ENCODE peak calls at places on chromosomes 2 and 18, in ten cellular contexts. R is pancreas, B is spleen, X is upper lobe of right lung, O is endodermal cell, T is suprapubic skin, E is uterus, C is neural progenitor cell, K is H9, Z is fibroblast of lung. I is an unnamed sample.

GRCh38 chr2:226904592-226904991 is 68.7 kb downstream of the RHBDD1 start:
- DNase-seq in E (no peak), R (no peak), C (no peak), Z (no peak), T (no peak), O (no peak), K (no peak), X (no peak), B (no peak), I (no peak)

GRCh38 chr2:10490806-10491291 is 42.7 kb upstream of the ODC1 start:
- DNase-seq in X (no peak), B (peak; percentile 52), T (peak; percentile 64), E (no peak), O (no peak), Z (no peak), C (no peak), K (no peak), R (no peak), I (peak; percentile 64)

GRCh38 chr2:192499476-192499875 is 304.7 kb upstream of the TMEFF2 start:
- DNase-seq in Z (peak; percentile 33), B (no peak), E (no peak), C (no peak), T (no peak), X (no peak), R (no peak), O (no peak), K (no peak), I (no peak)

GRCh38 chr2:234081970-234082822 is 31.7 kb downstream of the SPP2 start:
- DNase-seq in B (no peak), E (no peak), Z (no peak), C (no peak), T (no peak), O (no peak), K (no peak), R (peak; percentile 73), X (peak; percentile 66), I (peak; percentile 64)

GRCh38 chr2:96110621-96111256 is 5.6 kb downstream of the ADRA2B start:
- DNase-seq in T (no peak), B (peak; percentile 61), E (no peak), O (no peak), C (no peak), K (no peak), X (peak; percentile 30), R (peak; percentile 11), Z (no peak), I (no peak)

GRCh38 chr2:98576666-98577312 is 31.5 kb downstream of the COA5 start:
- DNase-seq in R (no peak), E (no peak), X (no peak), O (peak; percentile 35), K (no peak), C (no peak), T (no peak), B (no peak), Z (no peak), I (peak; percentile 14)

GRCh38 chr2:48398285-48399135 is 131.4 kb upstream of the STON1 start:
- DNase-seq in K (no peak), Z (peak; percentile 17), O (no peak), X (no peak), T (no peak), B (no peak), E (no peak), C (peak; percentile 62), R (no peak), I (no peak)

GRCh38 chr2:49687873-49688272 is 533.6 kb upstream of the FSHR start:
- DNase-seq in R (no peak), O (no peak), X (no peak), T (no peak), Z (no peak), K (no peak), B (no peak), C (no peak), E (no peak), I (no peak)

GRCh38 chr2:203732072-203732952 is 25.9 kb downstream of the CD28 start:
- DNase-seq in T (no peak), X (no peak), K (no peak), B (no peak), C (no peak), E (no peak), Z (no peak), R (no peak), O (no peak), I (no peak)

GRCh38 chr2:234500394-234501006 is 3.6 kb upstream of the ARL4C start:
- DNase-seq in K (peak; percentile 59), C (peak; percentile 53), R (no peak), B (peak; percentile 94), O (peak; percentile 76), E (peak; percentile 18), T (no peak), X (peak; percentile 74), Z (peak; percentile 75), I (peak; percentile 50)

GRCh38 chr2:201759567-201759966 is 21.2 kb downstream of the ALS2 start:
- DNase-seq in C (no peak), Z (no peak), B (no peak), R (no peak), E (no peak), X (no peak), O (no peak), K (no peak), T (no peak), I (no peak)

GRCh38 chr18:60676807-60677206 is 304.2 kb upstream of the MC4R start:
- DNase-seq in O (peak; percentile 81), E (no peak), C (peak; percentile 55), Z (no peak), R (no peak), T (no peak), B (no peak), X (no peak), K (peak; percentile 64), I (no peak)
- TF ChIP-seq CTCF in O (peak; percentile 75), E (no peak), C (peak; percentile 52), Z (no peak), R (no peak), T (no peak), B (no peak), X (no peak), K (peak; percentile 62), I (no peak)

GRCh38 chr2:71932027-71932779 is 215.5 kb downstream of the CYP26B1 start:
- DNase-seq in X (peak; percentile 44), K (peak; percentile 10), E (no peak), O (no peak), Z (no peak), C (no peak), R (no peak), T (no peak), B (peak; percentile 36), I (no peak)

GRCh38 chr2:71934595-71935263 is 212.9 kb downstream of the CYP26B1 start:
- DNase-seq in X (peak; percentile 61), Z (peak; percentile 39), E (peak; percentile 56), B (peak; percentile 37), O (peak; percentile 27), K (no peak), C (no peak), T (no peak), R (no peak), I (peak; percentile 24)

GRCh38 chr2:71934320-71934593 is 213.4 kb downstream of the CYP26B1 start:
- DNase-seq in B (no peak), T (no peak), Z (no peak), E (no peak), O (peak; percentile 39), X (no peak), K (no peak), C (no peak), R (no peak), I (no peak)

GRCh38 chr2:71932780-71933466 is 214.7 kb downstream of the CYP26B1 start:
- DNase-seq in O (peak; percentile 31), R (no peak), X (peak; percentile 40), Z (no peak), K (peak; percentile 18), E (no peak), T (no peak), C (no peak), B (peak; percentile 68), I (no peak)

DNA sequence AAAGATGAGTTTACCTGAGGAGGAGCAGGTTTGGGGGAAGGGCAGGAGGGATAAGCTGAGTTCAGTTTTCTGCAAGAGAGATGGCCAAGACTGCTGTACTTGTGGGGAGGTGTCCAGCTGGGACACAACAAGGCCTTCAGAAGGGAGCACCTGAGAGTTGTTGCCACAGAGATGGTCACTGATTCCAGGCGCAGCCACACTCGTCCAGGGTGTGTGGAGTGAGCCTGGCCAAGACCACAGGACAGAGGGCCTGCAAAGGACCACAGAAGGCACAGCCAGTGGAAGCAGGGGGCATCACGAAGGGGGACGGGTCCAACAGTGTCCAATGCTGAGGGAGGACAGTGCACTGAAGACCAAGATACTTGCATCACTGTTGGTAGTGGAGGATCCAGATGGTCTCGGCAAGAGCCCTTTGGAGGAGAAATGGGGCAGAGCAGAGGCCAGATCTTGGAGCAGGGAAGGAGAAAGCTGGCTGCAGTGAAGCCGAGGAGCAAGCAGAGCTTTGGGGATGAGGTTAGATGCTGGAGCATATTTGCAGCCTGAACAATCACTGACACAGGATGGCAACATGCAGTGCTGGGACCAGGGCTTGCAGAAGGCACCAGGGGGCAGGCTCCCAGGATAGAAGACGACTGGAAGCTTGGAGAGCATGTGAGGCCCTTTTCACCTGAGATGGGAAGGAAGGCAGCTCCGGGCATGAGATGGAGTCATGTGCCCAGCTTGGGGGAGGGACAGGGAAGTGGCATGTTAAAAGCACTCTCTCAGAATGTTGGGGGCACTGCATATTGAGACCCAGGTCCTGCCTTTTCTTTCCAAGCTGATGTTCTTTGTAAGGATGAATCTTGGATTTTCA is 214.0 kb downstream of the CYP26B1 start:
- DNase-seq in T (no peak), X (peak; percentile 46), E (no peak), Z (no peak), K (peak; percentile 34), R (no peak), C (no peak), B (peak; percentile 59), O (peak; percentile 72), I (peak; percentile 21)
- H3K4me1 ChIP-seq in T (peaks cover 31% of the 10 kb centered on the region), X (no peaks in the 10 kb centered on the region), E (no peaks in the 10 kb centered on the region), Z (peaks cover 3% of the 10 kb centered on the region), K (no peaks in the 10 kb centered on the region), R (no peaks in the 10 kb centered on the region), C (no peaks in the 10 kb centered on the region), B (no peaks in the 10 kb centered on the region), O (no peaks in the 10 kb centered on the region), I (no peaks in the 10 kb centered on the region)

GRCh38 chr2:45154606-45155155 is 145.4 kb upstream of the SIX2 start:
- DNase-seq in R (no peak), K (no peak), E (no peak), O (no peak), C (no peak), B (no peak), X (no peak), Z (no peak), T (no peak), I (no peak)
- TF ChIP-seq CTCF in R (no peak), K (no peak), E (no peak), O (no peak), C (no peak), B (no peak), X (no peak), Z (no peak), T (no peak), I (no peak)

DNA sequence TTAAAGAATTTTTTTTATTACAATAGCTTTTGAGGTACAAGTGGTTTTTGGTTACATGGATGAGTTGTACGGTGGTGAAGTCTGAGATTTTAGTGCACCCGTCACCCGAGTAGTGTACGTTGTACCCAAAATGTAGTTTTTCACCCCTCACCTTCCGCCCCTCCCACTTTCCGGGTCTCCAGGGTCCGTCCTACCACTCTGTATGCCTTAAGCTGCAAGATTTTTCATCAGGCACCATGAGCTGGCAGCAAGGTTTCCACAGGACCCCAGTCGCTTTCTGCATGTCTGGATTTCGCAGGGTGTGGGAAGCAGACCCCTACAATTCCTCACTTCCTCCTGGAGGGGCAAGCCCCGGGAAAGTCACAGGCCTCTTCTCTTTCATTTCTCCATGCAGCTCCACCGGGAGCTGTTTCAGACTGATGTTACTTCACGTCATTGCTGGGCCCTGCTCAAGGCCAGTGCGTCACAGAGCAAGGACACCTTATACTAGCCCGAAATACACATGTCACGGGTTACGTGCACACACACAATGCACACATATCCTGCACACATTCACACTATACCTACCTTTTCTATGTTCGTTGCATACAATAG is 179.1 kb downstream of the ZFP36L2 start:
- DNase-seq in E (no peak), T (no peak), B (peak; percentile 54), R (no peak), C (no peak), Z (no peak), X (no peak), O (no peak), K (no peak), I (no peak)
- H3K4me1 ChIP-seq in E (no peaks in the 10 kb centered on the region), T (peaks cover 32% of the 10 kb centered on the region), B (peaks cover 18% of the 10 kb centered on the region), R (no peaks in the 10 kb centered on the region), C (peaks cover 37% of the 10 kb centered on the region), Z (peaks cover 21% of the 10 kb centered on the region), X (peaks cover 24% of the 10 kb centered on the region), O (peaks cover 2% of the 10 kb centered on the region), K (peaks cover 4% of the 10 kb centered on the region), I (no peaks in the 10 kb centered on the region)

I was measured in colonic mucosa.